ENCODE peak calls at places on chromosomes 4 and X, in nine cellular contexts. One of them, this sample, is unnamed.
A peak's percentile ranks its signal among the peaks of the same experiment; 100 is the strongest.

GRCh38 chrX:79107891-79108718 is 36.4 kb upstream of the GPR174 start:
- DNase-seq in GM12878: peak; percentile 55
- DNase-seq in SK-N-SH: no peak
- DNase-seq in upper lobe of left lung: no peak
- DNase-seq in A549: no peak
- DNase-seq in stomach: no peak
- DNase-seq in HepG2: no peak
- DNase-seq in tibial nerve: no peak
- DNase-seq in suprapubic skin: no peak
- DNase-seq in this sample: no peak

GRCh38 chr4:80226091-80226490 is 28.8 kb downstream of the PRDM8 start:
- DNase-seq in GM12878: no peak
- DNase-seq in SK-N-SH: no peak
- DNase-seq in upper lobe of left lung: no peak
- DNase-seq in A549: no peak
- DNase-seq in stomach: no peak
- DNase-seq in HepG2: no peak
- DNase-seq in tibial nerve: no peak
- DNase-seq in suprapubic skin: no peak
- DNase-seq in this sample: no peak

GRCh38 chr4:1366371-1367229 is 19.6 kb downstream of the UVSSA start:
- DNase-seq in GM12878: no peak
- DNase-seq in SK-N-SH: no peak
- DNase-seq in upper lobe of left lung: no peak
- DNase-seq in A549: no peak
- DNase-seq in stomach: no peak
- DNase-seq in HepG2: no peak
- DNase-seq in tibial nerve: no peak
- DNase-seq in suprapubic skin: peak; percentile 50
- DNase-seq in this sample: no peak

GRCh38 chr4:74619931-74620702 is 174.2 kb downstream of the BTC start:
- DNase-seq in GM12878: no peak
- DNase-seq in SK-N-SH: no peak
- DNase-seq in upper lobe of left lung: no peak
- DNase-seq in A549: peak; percentile 88
- DNase-seq in stomach: no peak
- DNase-seq in HepG2: no peak
- DNase-seq in tibial nerve: no peak
- DNase-seq in suprapubic skin: no peak
- DNase-seq in this sample: no peak

GRCh38 chr4:76639292-76639691 is 204.3 kb downstream of the SHROOM3 start:
- DNase-seq in GM12878: no peak
- DNase-seq in SK-N-SH: no peak
- DNase-seq in upper lobe of left lung: peak; percentile 31
- DNase-seq in A549: no peak
- DNase-seq in stomach: no peak
- DNase-seq in HepG2: no peak
- DNase-seq in tibial nerve: no peak
- DNase-seq in suprapubic skin: no peak
- DNase-seq in this sample: no peak

GRCh38 chr4:186037692-186038658 is 31.0 kb upstream of the TLR3 start:
- DNase-seq in GM12878: peak; percentile 36
- DNase-seq in SK-N-SH: peak; percentile 61
- DNase-seq in upper lobe of left lung: no peak
- DNase-seq in A549: peak; percentile 77
- DNase-seq in stomach: peak; percentile 49
- DNase-seq in HepG2: peak; percentile 59
- DNase-seq in tibial nerve: peak; percentile 89
- DNase-seq in suprapubic skin: no peak
- DNase-seq in this sample: peak; percentile 39

GRCh38 chrX:119503484-119503861 is 35.2 kb downstream of the SLC25A5 start:
- DNase-seq in GM12878: no peak
- DNase-seq in SK-N-SH: no peak
- DNase-seq in upper lobe of left lung: peak; percentile 51
- DNase-seq in A549: no peak
- DNase-seq in stomach: peak; percentile 53
- DNase-seq in HepG2: peak; percentile 22
- DNase-seq in tibial nerve: no peak
- DNase-seq in suprapubic skin: peak; percentile 59
- DNase-seq in this sample: peak; percentile 47

GRCh38 chr4:132085105-132085504 is 1064.0 kb upstream of the PCDH10 start:
- DNase-seq in GM12878: no peak
- DNase-seq in SK-N-SH: no peak
- DNase-seq in upper lobe of left lung: no peak
- DNase-seq in A549: no peak
- DNase-seq in stomach: no peak
- DNase-seq in HepG2: no peak
- DNase-seq in tibial nerve: no peak
- DNase-seq in suprapubic skin: no peak
- DNase-seq in this sample: no peak

GRCh38 chrX:9539611-9540387 is 74.9 kb downstream of the TBL1X start:
- DNase-seq in GM12878: no peak
- DNase-seq in SK-N-SH: no peak
- DNase-seq in upper lobe of left lung: no peak
- DNase-seq in A549: no peak
- DNase-seq in stomach: peak; percentile 30
- DNase-seq in HepG2: no peak
- DNase-seq in tibial nerve: no peak
- DNase-seq in suprapubic skin: no peak
- DNase-seq in this sample: no peak

GRCh38 chrX:153190384-153190783 is 11.3 kb downstream of the MAGEA1 start:
- DNase-seq in GM12878: no peak
- DNase-seq in SK-N-SH: no peak
- DNase-seq in upper lobe of left lung: no peak
- DNase-seq in A549: no peak
- DNase-seq in stomach: no peak
- DNase-seq in HepG2: no peak
- DNase-seq in tibial nerve: no peak
- DNase-seq in suprapubic skin: no peak
- DNase-seq in this sample: no peak

GRCh38 chrX:15404712-15405111 is 20.5 kb upstream of the VEGFD start:
- DNase-seq in GM12878: no peak
- DNase-seq in SK-N-SH: peak; percentile 43
- DNase-seq in upper lobe of left lung: no peak
- DNase-seq in A549: no peak
- DNase-seq in stomach: no peak
- DNase-seq in HepG2: no peak
- DNase-seq in tibial nerve: peak; percentile 41
- DNase-seq in suprapubic skin: peak; percentile 74
- DNase-seq in this sample: peak; percentile 9

GRCh38 chrX:150146271-150146888 is 208.1 kb upstream of the EOLA2 start:
- DNase-seq in GM12878: no peak
- DNase-seq in SK-N-SH: no peak
- DNase-seq in upper lobe of left lung: no peak
- DNase-seq in A549: no peak
- DNase-seq in stomach: no peak
- DNase-seq in HepG2: no peak
- DNase-seq in tibial nerve: no peak
- DNase-seq in suprapubic skin: no peak
- DNase-seq in this sample: no peak

GRCh38 chrX:9312922-9313867 is 151.7 kb upstream of the TBL1X start:
- DNase-seq in GM12878: no peak
- DNase-seq in SK-N-SH: peak; percentile 43
- DNase-seq in upper lobe of left lung: peak; percentile 69
- DNase-seq in A549: peak; percentile 39
- DNase-seq in stomach: peak; percentile 66
- DNase-seq in HepG2: peak; percentile 13
- DNase-seq in tibial nerve: peak; percentile 24
- DNase-seq in suprapubic skin: peak; percentile 69
- DNase-seq in this sample: peak; percentile 67

GRCh38 chr4:56860781-56861180 is 39.3 kb upstream of the SPINK2 start:
- DNase-seq in GM12878: no peak
- DNase-seq in SK-N-SH: no peak
- DNase-seq in upper lobe of left lung: no peak
- DNase-seq in A549: no peak
- DNase-seq in stomach: no peak
- DNase-seq in HepG2: no peak
- DNase-seq in tibial nerve: no peak
- DNase-seq in suprapubic skin: no peak
- DNase-seq in this sample: no peak

GRCh38 chr4:15035152-15035551 is 32.9 kb downstream of the CPEB2 start:
- DNase-seq in GM12878: no peak
- DNase-seq in SK-N-SH: no peak
- DNase-seq in upper lobe of left lung: no peak
- DNase-seq in A549: no peak
- DNase-seq in stomach: no peak
- DNase-seq in HepG2: peak; percentile 25
- DNase-seq in tibial nerve: no peak
- DNase-seq in suprapubic skin: no peak
- DNase-seq in this sample: no peak

GRCh38 chrX:530726-531610 is 99.6 kb upstream of the SHOX start:
- DNase-seq in GM12878: no peak
- DNase-seq in SK-N-SH: no peak
- DNase-seq in upper lobe of left lung: no peak
- DNase-seq in A549: no peak
- DNase-seq in stomach: no peak
- DNase-seq in HepG2: no peak
- DNase-seq in tibial nerve: no peak
- DNase-seq in suprapubic skin: no peak
- DNase-seq in this sample: no peak

DNA sequence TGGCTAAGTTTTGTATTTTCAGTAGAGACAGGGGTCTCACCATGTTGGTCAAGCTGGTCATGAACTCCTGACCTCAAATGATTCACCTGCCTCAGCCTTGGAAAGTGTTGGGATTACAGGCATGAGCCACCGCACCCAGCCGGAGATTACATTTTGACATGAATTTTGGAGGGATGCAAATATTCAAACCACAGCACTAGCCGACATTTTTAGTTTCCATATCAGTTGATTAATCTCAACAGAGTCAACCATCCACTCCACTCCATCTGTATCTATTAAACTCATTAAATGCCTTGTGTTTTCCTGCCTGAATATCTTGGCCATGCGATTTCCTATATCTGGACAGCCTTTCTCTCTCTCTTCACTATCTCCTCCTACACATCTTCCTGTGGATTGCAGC is 64.1 kb upstream of the PDGFRA start:
- DNase-seq in GM12878: no peak
- DNase-seq in SK-N-SH: no peak
- DNase-seq in upper lobe of left lung: no peak
- DNase-seq in A549: no peak
- DNase-seq in stomach: no peak
- DNase-seq in HepG2: no peak
- DNase-seq in tibial nerve: no peak
- DNase-seq in suprapubic skin: no peak
- DNase-seq in this sample: no peak
- TF ChIP-seq EP300 in GM12878: no peak
- TF ChIP-seq EP300 in SK-N-SH: no peak
- TF ChIP-seq EP300 in upper lobe of left lung: no peak
- TF ChIP-seq EP300 in A549: no peak
- TF ChIP-seq EP300 in stomach: no peak
- TF ChIP-seq EP300 in HepG2: no peak
- TF ChIP-seq EP300 in tibial nerve: no peak
- TF ChIP-seq EP300 in suprapubic skin: no peak
- TF ChIP-seq EP300 in this sample: no peak

GRCh38 chr4:118995693-118996391 is 107.2 kb downstream of the SYNPO2 start:
- DNase-seq in GM12878: no peak
- DNase-seq in SK-N-SH: no peak
- DNase-seq in upper lobe of left lung: no peak
- DNase-seq in A549: no peak
- DNase-seq in stomach: no peak
- DNase-seq in HepG2: no peak
- DNase-seq in tibial nerve: no peak
- DNase-seq in suprapubic skin: no peak
- DNase-seq in this sample: no peak

GRCh38 chr4:118992149-118992548 is 103.5 kb downstream of the SYNPO2 start:
- DNase-seq in GM12878: no peak
- DNase-seq in SK-N-SH: no peak
- DNase-seq in upper lobe of left lung: no peak
- DNase-seq in A549: no peak
- DNase-seq in stomach: no peak
- DNase-seq in HepG2: no peak
- DNase-seq in tibial nerve: no peak
- DNase-seq in suprapubic skin: no peak
- DNase-seq in this sample: no peak

GRCh38 chr4:118994030-118994429 is 105.4 kb downstream of the SYNPO2 start:
- DNase-seq in GM12878: no peak
- DNase-seq in SK-N-SH: no peak
- DNase-seq in upper lobe of left lung: no peak
- DNase-seq in A549: no peak
- DNase-seq in stomach: peak; percentile 38
- DNase-seq in HepG2: no peak
- DNase-seq in tibial nerve: no peak
- DNase-seq in suprapubic skin: no peak
- DNase-seq in this sample: peak; percentile 41

GRCh38 chr4:118991686-118992085 is 103.0 kb downstream of the SYNPO2 start:
- DNase-seq in GM12878: no peak
- DNase-seq in SK-N-SH: no peak
- DNase-seq in upper lobe of left lung: no peak
- DNase-seq in A549: no peak
- DNase-seq in stomach: no peak
- DNase-seq in HepG2: no peak
- DNase-seq in tibial nerve: no peak
- DNase-seq in suprapubic skin: no peak
- DNase-seq in this sample: no peak

GRCh38 chr4:118993329-118993728 is 104.7 kb downstream of the SYNPO2 start:
- DNase-seq in GM12878: no peak
- DNase-seq in SK-N-SH: no peak
- DNase-seq in upper lobe of left lung: no peak
- DNase-seq in A549: no peak
- DNase-seq in stomach: no peak
- DNase-seq in HepG2: no peak
- DNase-seq in tibial nerve: no peak
- DNase-seq in suprapubic skin: no peak
- DNase-seq in this sample: no peak
- TF ChIP-seq CTCF in GM12878: no peak
- TF ChIP-seq CTCF in SK-N-SH: no peak
- TF ChIP-seq CTCF in upper lobe of left lung: no peak
- TF ChIP-seq CTCF in A549: no peak
- TF ChIP-seq CTCF in stomach: no peak
- TF ChIP-seq CTCF in HepG2: no peak
- TF ChIP-seq CTCF in tibial nerve: no peak
- TF ChIP-seq CTCF in suprapubic skin: no peak
- TF ChIP-seq CTCF in this sample: no peak

GRCh38 chr4:27270435-27270834 is 409.8 kb downstream of the STIM2 start:
- DNase-seq in GM12878: no peak
- DNase-seq in SK-N-SH: no peak
- DNase-seq in upper lobe of left lung: no peak
- DNase-seq in A549: no peak
- DNase-seq in stomach: no peak
- DNase-seq in HepG2: peak; percentile 4
- DNase-seq in tibial nerve: no peak
- DNase-seq in suprapubic skin: no peak
- DNase-seq in this sample: no peak
- H3K4me3 ChIP-seq in GM12878: no peak overlapping the region
- H3K4me3 ChIP-seq in SK-N-SH: no peak overlapping the region
- H3K4me3 ChIP-seq in upper lobe of left lung: no peak overlapping the region
- H3K4me3 ChIP-seq in A549: no peak overlapping the region
- H3K4me3 ChIP-seq in stomach: no peak overlapping the region
- H3K4me3 ChIP-seq in HepG2: no peak overlapping the region
- H3K4me3 ChIP-seq in tibial nerve: no peak overlapping the region
- H3K4me3 ChIP-seq in suprapubic skin: no peak overlapping the region
- H3K4me3 ChIP-seq in this sample: no peak overlapping the region

DNA sequence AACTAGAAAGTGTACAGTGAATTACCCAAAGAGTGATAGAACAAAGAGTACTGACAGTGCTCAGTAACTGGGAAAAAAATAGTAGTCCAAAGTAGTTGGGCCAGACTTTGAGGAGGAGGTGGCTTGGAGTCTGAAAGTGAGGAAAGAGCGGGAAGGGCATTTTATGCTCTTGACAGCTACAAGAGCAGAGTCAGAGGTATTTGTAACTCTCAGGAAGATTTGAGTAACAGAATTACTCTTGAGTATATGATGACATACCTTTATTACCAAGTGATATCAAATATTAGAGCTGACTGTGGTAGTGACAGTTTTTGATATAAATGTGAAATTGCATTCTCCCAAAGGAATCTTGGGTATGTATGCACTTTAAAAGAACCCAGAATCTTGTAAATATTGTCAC is 2.2 kb downstream of the SLAIN2 start:
- DNase-seq in GM12878: no peak
- DNase-seq in SK-N-SH: no peak
- DNase-seq in upper lobe of left lung: peak; percentile 45
- DNase-seq in A549: no peak
- DNase-seq in stomach: no peak
- DNase-seq in HepG2: no peak
- DNase-seq in tibial nerve: no peak
- DNase-seq in suprapubic skin: no peak
- DNase-seq in this sample: no peak
- TF ChIP-seq EP300 in GM12878: no peak
- TF ChIP-seq EP300 in SK-N-SH: no peak
- TF ChIP-seq EP300 in upper lobe of left lung: no peak
- TF ChIP-seq EP300 in A549: no peak
- TF ChIP-seq EP300 in stomach: no peak
- TF ChIP-seq EP300 in HepG2: no peak
- TF ChIP-seq EP300 in tibial nerve: no peak
- TF ChIP-seq EP300 in suprapubic skin: no peak
- TF ChIP-seq EP300 in this sample: no peak